ENCODE peak calls at places on chromosomes 13 and 19, in eight cellular contexts. O is spleen, Y is uterus, Q is Peyer's patch, N is esophagus squamous epithelium, V is prostate gland, A is breast epithelium, F is stomach. T is an unnamed sample. For H3K4me1, the result is how much of the 10 kb centered on the place peaks cover.

GRCh38 chr13:72113070-72113469 is 246.1 kb upstream of the DACH1 start:
- DNase-seq in N (no peak), V (no peak), A (no peak), O (no peak), Y (no peak), Q (no peak), F (no peak), T (no peak)

GRCh38 chr19:2047449-2048103 is 3.5 kb downstream of the MKNK2 start:
- DNase-seq in O (peak), F (peak), N (no peak), Y (peak), A (no peak), V (no peak), Q (no peak), T (peak)

GRCh38 chr19:17348700-17349099 is 11.3 kb downstream of the GTPBP3 start:
- DNase-seq in Q (no peak), O (peak), V (no peak), A (peak), Y (peak), F (no peak), N (no peak), T (no peak)

GRCh38 chr19:1089891-1090290 is 5.3 kb downstream of the POLR2E start:
- DNase-seq in V (no peak), N (no peak), A (no peak), F (no peak), Y (no peak), O (no peak), Q (no peak), T (no peak)

GRCh38 chr13:45500492-45501174 is 35.9 kb downstream of the COG3 start:
- DNase-seq in Q (no peak), A (no peak), N (no peak), F (no peak), O (no peak), Y (no peak), V (no peak), T (no peak)

GRCh38 chr13:49446473-49446872 is 2.4 kb downstream of the SETDB2 start:
- DNase-seq in F (no peak), Q (no peak), O (no peak), A (no peak), Y (no peak), N (no peak), V (no peak), T (no peak)

GRCh38 chr13:19332380-19332779 is 150.8 kb upstream of the TUBA3C start:
- DNase-seq in A (no peak), V (no peak), N (no peak), Q (no peak), F (no peak), O (no peak), Y (no peak), T (no peak)

GRCh38 chr19:45591004-45591637 is 6.5 kb upstream of the OPA3 start:
- DNase-seq in A (no peak), V (peak), Q (no peak), F (peak), N (no peak), Y (no peak), O (peak), T (peak)

GRCh38 chr13:98879965-98880364 is 97.9 kb downstream of the DOCK9 start:
- DNase-seq in N (no peak), O (no peak), V (no peak), Y (no peak), A (no peak), F (no peak), Q (no peak), T (no peak)

GRCh38 chr13:79155883-79156282 is 250.2 kb downstream of the RBM26 start:
- DNase-seq in Q (no peak), A (no peak), V (no peak), F (no peak), O (no peak), N (no peak), Y (no peak), T (no peak)

GRCh38 chr13:40590112-40590862 is 76.2 kb downstream of the FOXO1 start:
- DNase-seq in N (no peak), Y (no peak), A (no peak), Q (no peak), O (no peak), F (no peak), V (no peak), T (no peak)

GRCh38 chr19:42317535-42317934 is 4.4 kb downstream of the TMEM145 start:
- DNase-seq in A (no peak), N (no peak), Q (no peak), F (no peak), Y (no peak), V (no peak), O (no peak), T (no peak)

GRCh38 chr13:72599148-72599743 is 128.2 kb downstream of the MZT1 start:
- DNase-seq in V (no peak), A (no peak), O (no peak), F (no peak), Q (no peak), Y (no peak), N (no peak), T (no peak)

GRCh38 chr19:30339624-30340525 is 32.3 kb upstream of the ZNF536 start:
- DNase-seq in O (no peak), A (no peak), Y (no peak), V (no peak), N (no peak), Q (no peak), F (peak), T (no peak)

GRCh38 chr19:15701757-15702589 is 25.9 kb upstream of the OR10H2 start:
- DNase-seq in V (no peak), O (no peak), Y (no peak), A (no peak), Q (no peak), N (no peak), F (no peak), T (peak)

GRCh38 chr13:69556540-69557196 is 551.0 kb upstream of the ATXN8OS start:
- DNase-seq in N (no peak), Q (no peak), A (no peak), O (peak), F (no peak), V (no peak), Y (no peak), T (no peak)

GRCh38 chr19:7109678-7110289 is 40.3 kb downstream of the ZNF557 start:
- DNase-seq in Y (no peak), Q (no peak), F (no peak), A (no peak), N (no peak), V (no peak), O (no peak), T (no peak)

GRCh38 chr19:49910179-49910578 is 13.5 kb upstream of the IL4I1 start:
- DNase-seq in N (no peak), Y (no peak), Q (no peak), O (no peak), F (no peak), A (no peak), V (no peak), T (no peak)
- TF ChIP-seq POLR2A in N (no peak), Y (no peak), Q (no peak), O (no peak), F (no peak), A (no peak), V (no peak), T (no peak)

GRCh38 chr19:18499055-18499775 is 22.7 kb downstream of the ELL start:
- DNase-seq in A (no peak), N (no peak), F (no peak), V (no peak), O (no peak), Q (no peak), Y (no peak), T (no peak)
- H3K4me1 ChIP-seq in A (under half), N (half or more), F (half or more), V (under half), O (half or more), Q (half or more), Y (under half), T (half or more)

GRCh38 chr19:40265763-40266099 is 19.4 kb downstream of the AKT2 start:
- DNase-seq in V (no peak), F (no peak), Q (no peak), N (no peak), Y (no peak), O (no peak), A (no peak), T (no peak)

GRCh38 chr19:40265055-40265762 is 19.9 kb downstream of the AKT2 start:
- DNase-seq in Q (no peak), F (no peak), O (no peak), Y (no peak), N (no peak), A (no peak), V (no peak), T (no peak)

GRCh38 chr19:40267601-40267997 is 17.5 kb downstream of the AKT2 start:
- DNase-seq in Q (no peak), V (no peak), Y (no peak), N (no peak), O (no peak), F (no peak), A (no peak), T (no peak)

GRCh38 chr19:40266912-40267600 is 18.1 kb downstream of the AKT2 start:
- DNase-seq in A (no peak), F (no peak), O (no peak), Y (no peak), V (no peak), Q (no peak), N (no peak), T (no peak)

GRCh38 chr19:40266111-40266510 is 19.0 kb downstream of the AKT2 start:
- DNase-seq in F (no peak), V (peak), O (no peak), Y (no peak), Q (no peak), N (no peak), A (no peak), T (no peak)
- TF ChIP-seq POLR2A in F (no peak), V (no peak), O (no peak), Y (no peak), Q (no peak), N (no peak), A (no peak), T (no peak)

GRCh38 chr19:43471091-43471490 is 5.7 kb upstream of the LYPD3 start:
- DNase-seq in N (no peak), A (no peak), Y (no peak), Q (no peak), F (no peak), O (no peak), V (no peak), T (no peak)
- H3K4me1 ChIP-seq in N (under half), A (under half), Y (under half), Q (under half), F (under half), O (under half), V (under half), T (under half)

GRCh38 chr19:39841041-39841440 is 5.1 kb downstream of the FBL start:
- DNase-seq in Q (no peak), O (no peak), N (no peak), F (no peak), A (no peak), V (no peak), Y (no peak), T (no peak)
- TF ChIP-seq POLR2A in Q (no peak), O (no peak), N (no peak), F (no peak), A (no peak), V (no peak), Y (no peak), T (no peak)

GRCh38 chr19:3441986-3442329 is 38.4 kb downstream of the SMIM24 start:
- DNase-seq in Q (no peak), N (no peak), V (no peak), A (no peak), O (no peak), F (no peak), Y (no peak), T (no peak)

GRCh38 chr19:3440082-3440481 is 40.2 kb downstream of the SMIM24 start:
- DNase-seq in V (no peak), A (no peak), N (no peak), Y (no peak), O (no peak), Q (peak), F (peak), T (peak)

GRCh38 chr19:3442487-3443071 is 37.7 kb downstream of the SMIM24 start:
- DNase-seq in V (no peak), Q (no peak), N (no peak), F (no peak), A (no peak), O (no peak), Y (no peak), T (no peak)

GRCh38 chr19:3443840-3444694 is 36.3 kb downstream of the SMIM24 start:
- DNase-seq in N (no peak), Y (peak), Q (no peak), V (no peak), O (peak), F (no peak), A (no peak), T (no peak)

GRCh38 chr19:3441089-3441985 is 39.0 kb downstream of the SMIM24 start:
- DNase-seq in F (no peak), Q (no peak), O (no peak), V (no peak), Y (no peak), A (no peak), N (no peak), T (no peak)
- H3K4me1 ChIP-seq in F (under half), Q (under half), O (under half), V (under half), Y (under half), A (under half), N (under half), T (under half)

GRCh38 chr19:10402441-10403038 is 802 bp downstream of the CDC37 start:
- DNase-seq in Y (peak), A (no peak), Q (no peak), V (no peak), F (no peak), N (no peak), O (no peak), T (peak)

GRCh38 chr19:10399878-10400277 is 3.5 kb downstream of the CDC37 start:
- DNase-seq in V (no peak), N (no peak), Q (no peak), O (no peak), Y (no peak), F (no peak), A (no peak), T (no peak)

GRCh38 chr19:10404888-10405808 is 1.8 kb upstream of the CDC37 start:
- DNase-seq in Q (no peak), N (no peak), F (no peak), V (no peak), A (no peak), O (no peak), Y (no peak), T (no peak)

GRCh38 chr19:10406191-10406590 is 2.8 kb upstream of the CDC37 start:
- DNase-seq in A (no peak), F (no peak), N (no peak), Y (no peak), Q (no peak), V (no peak), O (no peak), T (no peak)

GRCh38 chr19:10403137-10404021 is at the start of gene CDC37:
- DNase-seq in A (peak), Q (peak), F (peak), Y (peak), N (peak), O (peak), V (peak), T (peak)
- TF ChIP-seq POLR2A in A (peak), Q (peak), F (no peak), Y (peak), N (no peak), O (no peak), V (peak), T (peak)

GRCh38 chr13:114022876-114023275 is 49.0 kb upstream of the C13orf46 start:
- DNase-seq in N (no peak), Y (no peak), F (no peak), A (no peak), Q (no peak), O (no peak), V (no peak), T (no peak)

GRCh38 chr13:114022309-114022669 is 48.4 kb upstream of the C13orf46 start:
- DNase-seq in F (no peak), Y (no peak), V (no peak), Q (no peak), N (no peak), A (no peak), O (no peak), T (no peak)

GRCh38 chr13:114023716-114024602 is 50.1 kb upstream of the C13orf46 start:
- DNase-seq in Y (no peak), F (no peak), O (no peak), A (no peak), N (no peak), Q (no peak), V (no peak), T (no peak)

GRCh38 chr13:114020750-114021463 is 47.0 kb upstream of the C13orf46 start:
- DNase-seq in A (no peak), V (no peak), F (no peak), N (no peak), O (no peak), Q (peak), Y (no peak), T (peak)

GRCh38 chr13:114021464-114022308 is 47.8 kb upstream of the C13orf46 start:
- DNase-seq in A (no peak), Y (no peak), V (no peak), N (no peak), O (no peak), Q (no peak), F (no peak), T (no peak)
- H3K4me1 ChIP-seq in A (under half), Y (under half), V (under half), N (under half), O (under half), Q (under half), F (under half), T (under half)

T was measured in transverse colon.